ENCODE peak calls at places on chromosomes 13 and 19, in ten cellular contexts. U is activated naive CD8-positive, alpha-beta T cell treated with anti-CD3 and anti-CD28 coated beads, Interleukin-2, amount 10 ng/mL, durations not matched to agents 7 days and 5 days; T is stimulated activated CD4-positive, alpha-beta T cell treated with anti-CD3 and anti-CD28 coated beads, Interleukin-12 subunit alpha, Interleukin-12 subunit beta, amount 100 ng/mL, for 48 hours; K is head of caudate nucleus; A is activated naive CD4-positive, alpha-beta T cell treated with anti-CD3 and anti-CD28 coated beads for 36 hours; H is neural crest cell; G is T-helper 2 cell; N is foreskin fibroblast; V is EL; D is anterior cingulate cortex. I is an unnamed sample.

GRCh38 chr19:39381910-39382611 is 8.8 kb downstream of the PAF1 start:
- DNase-seq in U (no peak), T (no peak), K (no peak), A (no peak), H (no peak), G (no peak), N (peak; percentile 43), V (no peak), D (no peak), I (no peak)

GRCh38 chr13:30340367-30341184 is 33.2 kb upstream of the KATNAL1 start:
- DNase-seq in U (no peak), T (no peak), K (no peak), A (no peak), H (no peak), G (no peak), N (peak; percentile 94), V (peak; percentile 92), D (no peak), I (no peak)

GRCh38 chr13:106344318-106344717 is 191.1 kb downstream of the EFNB2 start:
- DNase-seq in U (no peak), T (no peak), K (no peak), A (no peak), H (no peak), G (no peak), N (no peak), V (no peak), D (no peak), I (no peak)

GRCh38 chr13:86174632-86175031 is 375.4 kb upstream of the SLITRK6 start:
- DNase-seq in U (no peak), T (no peak), K (no peak), A (no peak), H (no peak), G (no peak), N (no peak), V (no peak), D (no peak), I (no peak)

GRCh38 chr13:30021611-30022010 is 171.2 kb upstream of the UBL3 start:
- DNase-seq in U (no peak), T (no peak), K (no peak), A (no peak), H (no peak), G (no peak), N (peak; percentile 56), V (peak; percentile 59), D (no peak), I (no peak)

GRCh38 chr13:33312150-33312908 is 26.8 kb upstream of the STARD13 start:
- DNase-seq in U (no peak), T (no peak), K (no peak), A (no peak), H (no peak), G (no peak), N (peak; percentile 69), V (peak; percentile 16), D (no peak), I (no peak)

GRCh38 chr13:26019881-26020535 is 31.8 kb downstream of the SHISA2 start:
- DNase-seq in U (no peak), T (no peak), K (no peak), A (no peak), H (no peak), G (no peak), N (peak; percentile 10), V (peak; percentile 68), D (no peak), I (no peak)

GRCh38 chr19:39246951-39247669 is 1.5 kb downstream of the IFNL4 start:
- DNase-seq in U (peak; percentile 39), T (peak; percentile 32), K (peak; percentile 39), A (peak; percentile 36), H (peak; percentile 18), G (no peak), N (peak; percentile 34), V (peak; percentile 15), D (no peak), I (no peak)

GRCh38 chr13:73989244-73989843 is 144.9 kb downstream of the KLF12 start:
- DNase-seq in U (no peak), T (no peak), K (no peak), A (no peak), H (no peak), G (no peak), N (no peak), V (no peak), D (no peak), I (no peak)